ENCODE peak calls at places on chromosome 2, in seven cellular contexts. O, X, U, S, H, T and Q are unnamed samples.

GRCh38 chr2:190468814-190469569 is 60.8 kb downstream of the MFSD6 start:
- DNase-seq in H (peak), O (peak), T (peak), S (peak), U (peak), X (peak), Q (no peak)

GRCh38 chr2:68124321-68124720 is 33.4 kb upstream of the PNO1 start:
- DNase-seq in X (no peak), H (no peak), O (no peak), U (no peak), T (no peak), S (no peak), Q (no peak)

GRCh38 chr2:169001116-169001815 is 29.9 kb downstream of the ABCB11 start:
- DNase-seq in H (no peak), S (no peak), U (no peak), O (no peak), X (no peak), T (peak), Q (no peak)

GRCh38 chr2:46545015-46545839 is 65.9 kb downstream of the TMEM247 start:
- DNase-seq in S (no peak), U (no peak), O (peak), H (no peak), X (no peak), T (no peak), Q (no peak)

GRCh38 chr2:47510745-47511144 is 107.8 kb downstream of the MSH2 start:
- DNase-seq in H (no peak), O (no peak), S (no peak), X (no peak), U (no peak), T (no peak), Q (no peak)

GRCh38 chr2:214808961-214809750 is at the start of gene BARD1:
- DNase-seq in H (peak), S (peak), U (peak), T (peak), O (peak), X (peak), Q (peak)

GRCh38 chr2:147214900-147215299 is 629.9 kb upstream of the ACVR2A start:
- DNase-seq in H (no peak), X (no peak), S (no peak), T (no peak), U (no peak), O (no peak), Q (no peak)

GRCh38 chr2:23376075-23376474 is 8.9 kb upstream of the KLHL29 start:
- DNase-seq in O (peak), U (no peak), X (no peak), H (no peak), S (no peak), T (no peak), Q (no peak)

GRCh38 chr2:225013432-225014048 is 28.7 kb downstream of the DOCK10 start:
- DNase-seq in S (no peak), T (peak), U (no peak), X (no peak), O (no peak), H (no peak), Q (no peak)

GRCh38 chr2:7281348-7281747 is 364.1 kb downstream of the RNF144A start:
- DNase-seq in S (no peak), U (no peak), O (peak), T (no peak), H (no peak), X (no peak), Q (no peak)

GRCh38 chr2:156470975-156471583 is 34.9 kb downstream of the GPD2 start:
- DNase-seq in U (no peak), X (no peak), O (no peak), T (no peak), H (no peak), S (no peak), Q (no peak)

GRCh38 chr2:43611987-43612894 is 16.4 kb upstream of the THADA start:
- DNase-seq in S (peak), X (peak), T (peak), H (peak), U (peak), O (peak), Q (peak)

GRCh38 chr2:180644709-180645108 is 335.7 kb upstream of the UBE2E3 start:
- DNase-seq in U (no peak), O (no peak), T (peak), S (no peak), X (no peak), H (peak), Q (no peak)

GRCh38 chr2:23420091-23420839 is 35.3 kb downstream of the KLHL29 start:
- DNase-seq in H (no peak), T (no peak), S (no peak), X (no peak), U (peak), O (no peak), Q (peak)

GRCh38 chr2:124911560-124911959 is 886.5 kb downstream of the CNTNAP5 start:
- DNase-seq in O (no peak), T (peak), U (no peak), H (no peak), X (no peak), S (no peak), Q (no peak)

GRCh38 chr2:38742797-38743559 is 8.2 kb downstream of the SRSF7 start:
- DNase-seq in S (no peak), O (no peak), U (no peak), H (no peak), T (no peak), X (no peak), Q (no peak)

GRCh38 chr2:216339456-216340279 is 32.6 kb downstream of the MARCHF4 start:
- DNase-seq in H (no peak), T (peak), S (no peak), O (no peak), U (no peak), X (no peak), Q (no peak)

GRCh38 chr2:9548506-9548905 is 7.1 kb downstream of the ADAM17 start:
- DNase-seq in X (no peak), H (no peak), O (peak), U (no peak), T (no peak), S (no peak), Q (no peak)

GRCh38 chr2:177543007-177543760 is 150.6 kb downstream of the AGPS start:
- DNase-seq in S (no peak), H (no peak), X (no peak), U (no peak), O (no peak), T (peak), Q (no peak)

GRCh38 chr2:187711122-187711521 is 156.9 kb upstream of the TFPI start:
- DNase-seq in T (no peak), S (no peak), X (no peak), O (no peak), U (no peak), H (no peak), Q (no peak)

GRCh38 chr2:189782221-189782671 is 1.9 kb downstream of the ORMDL1 start:
- DNase-seq in H (no peak), X (no peak), U (no peak), O (peak), T (peak), S (no peak), Q (no peak)

GRCh38 chr2:173741715-173742114 is 223.5 kb downstream of the SP3 start:
- DNase-seq in T (no peak), H (no peak), S (no peak), U (no peak), O (no peak), X (no peak), Q (no peak)

GRCh38 chr2:207231106-207231860 is 65.5 kb upstream of the KLF7 start:
- DNase-seq in U (no peak), S (no peak), H (no peak), O (no peak), X (no peak), T (no peak), Q (no peak)

GRCh38 chr2:241608881-241609280 is 28.1 kb downstream of the THAP4 start:
- DNase-seq in S (no peak), O (no peak), H (no peak), X (no peak), T (no peak), U (no peak), Q (no peak)

GRCh38 chr2:236177967-236178909 is 10.1 kb upstream of the GBX2 start:
- DNase-seq in S (no peak), O (no peak), U (peak), T (peak), H (peak), X (peak), Q (peak)

GRCh38 chr2:46850742-46851141 is 64.9 kb downstream of the MCFD2 start:
- DNase-seq in U (peak), O (no peak), H (peak), X (peak), S (no peak), T (peak), Q (no peak)

GRCh38 chr2:162478721-162479129 is 134.8 kb downstream of the GCA start:
- DNase-seq in X (no peak), H (no peak), T (no peak), O (no peak), S (no peak), U (no peak), Q (no peak)

GRCh38 chr2:199160081-199160480 is 297.7 kb downstream of the SATB2 start:
- DNase-seq in X (no peak), O (no peak), H (no peak), S (no peak), U (no peak), T (no peak), Q (no peak)

GRCh38 chr2:46298522-46299351 is 1.5 kb downstream of the EPAS1 start:
- DNase-seq in T (peak), O (no peak), U (peak), H (peak), X (peak), S (peak), Q (peak)

GRCh38 chr2:233912799-233913423 is 4.3 kb upstream of the TRPM8 start:
- DNase-seq in S (no peak), X (no peak), H (peak), U (no peak), O (peak), T (peak), Q (no peak)

DNA sequence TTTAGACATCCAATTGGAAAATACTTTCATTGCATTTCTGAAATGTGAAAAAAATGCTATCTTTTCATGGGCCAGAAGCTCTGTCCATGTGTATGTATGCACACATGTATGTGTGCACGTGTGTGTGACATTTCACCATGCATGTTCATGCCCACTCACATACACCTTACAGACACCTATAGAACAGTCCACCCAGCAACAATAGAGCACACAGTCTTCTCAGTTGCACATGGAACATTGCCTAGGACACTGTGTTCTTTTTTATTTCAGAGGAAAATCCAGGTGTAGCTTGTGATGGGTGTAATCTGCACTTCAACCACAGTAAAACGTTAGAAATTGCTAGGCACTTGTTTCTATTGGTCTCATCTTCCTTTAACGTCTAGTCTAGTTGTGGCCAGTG is 114.8 kb upstream of the RGPD4 start:
- DNase-seq in X (no peak), H (no peak), S (no peak), T (no peak), U (no peak), O (no peak), Q (no peak)
- TF ChIP-seq CTCF in X (no peak), H (no peak), S (no peak), T (no peak), U (no peak), O (no peak), Q (no peak)

DNA sequence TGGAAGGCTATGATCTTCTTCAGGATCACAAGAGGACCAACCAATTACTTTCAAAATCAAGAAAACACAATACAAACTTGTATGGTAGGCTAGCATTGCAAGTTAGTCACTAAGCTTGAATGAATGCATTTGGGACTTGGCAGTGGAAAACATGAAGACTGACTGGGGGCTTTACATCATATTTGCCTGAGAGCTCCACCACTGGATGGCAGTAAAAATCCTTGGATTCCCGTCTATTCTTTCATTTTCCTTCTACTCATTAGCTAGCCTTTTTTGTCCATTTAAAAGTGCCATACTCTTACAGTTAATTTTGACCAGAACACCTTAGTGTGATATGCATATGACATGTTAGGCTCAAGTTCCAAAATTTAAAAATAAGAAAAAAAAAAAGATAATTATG is 63.5 kb upstream of the RASGRP3 start:
- DNase-seq in H (peak), O (peak), T (peak), S (no peak), X (no peak), U (no peak), Q (no peak)
- TF ChIP-seq CTCF in H (peak), O (peak), T (peak), S (peak), X (peak), U (peak), Q (peak)

GRCh38 chr2:13193900-13194299 is 477.2 kb downstream of the TRIB2 start:
- DNase-seq in U (no peak), S (no peak), H (peak), T (peak), X (no peak), O (peak), Q (no peak)
- TF ChIP-seq CTCF in U (peak), S (peak), H (peak), T (peak), X (no peak), O (peak), Q (peak)

DNA sequence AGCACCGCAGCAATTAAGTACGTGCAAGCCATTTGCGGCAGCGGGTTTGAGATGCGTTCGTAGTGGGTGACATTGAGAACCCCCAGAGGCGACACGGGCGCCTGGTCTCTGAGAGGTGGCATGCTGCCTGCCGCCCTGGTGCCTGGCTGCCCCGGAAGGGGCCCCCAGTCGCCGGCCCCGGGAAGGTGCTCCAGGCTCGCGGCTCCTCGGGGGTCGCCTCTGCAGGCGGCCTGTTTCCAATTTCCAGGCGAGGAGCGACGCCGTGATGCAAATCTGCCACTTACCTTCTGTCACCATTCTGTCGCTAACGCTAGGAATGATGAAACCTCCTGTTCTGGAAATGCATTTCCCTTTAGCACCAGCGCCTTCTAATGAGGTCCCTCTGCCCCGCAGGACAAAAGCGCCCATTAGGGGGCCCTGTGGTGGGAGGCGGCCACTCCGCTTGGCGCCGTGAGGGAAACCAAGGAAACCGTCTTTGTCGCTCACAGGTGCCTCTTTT is 13.0 kb downstream of the KIF5C start:
- DNase-seq in O (no peak), T (no peak), H (peak), S (no peak), X (no peak), U (peak), Q (no peak)
- TF ChIP-seq CTCF in O (no peak), T (no peak), H (no peak), S (no peak), X (no peak), U (no peak), Q (no peak)

DNA sequence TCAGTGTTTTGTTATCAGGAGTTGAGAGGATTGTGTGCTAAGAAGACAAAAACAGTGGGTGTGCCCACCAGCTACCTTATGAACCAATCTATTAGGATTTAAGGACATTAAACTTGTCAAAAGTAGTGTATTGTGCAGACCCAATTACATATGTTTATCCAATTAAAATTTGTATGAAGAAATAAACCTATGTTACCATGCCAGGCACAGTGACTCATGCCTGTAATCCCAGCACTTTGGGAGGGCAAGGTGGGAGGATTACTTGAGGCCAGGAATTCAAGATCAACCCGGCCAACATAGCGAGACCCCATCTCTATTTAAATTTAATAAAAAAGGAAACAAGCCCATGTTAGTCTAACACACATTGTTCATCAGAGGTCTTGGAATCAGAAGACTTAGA is 162.2 kb downstream of the IRS1 start:
- DNase-seq in H (no peak), T (no peak), O (no peak), U (no peak), S (no peak), X (no peak), Q (no peak)
- TF ChIP-seq CTCF in H (no peak), T (no peak), O (no peak), U (no peak), S (no peak), X (no peak), Q (no peak)

GRCh38 chr2:16652296-16653082 is 13.1 kb downstream of the CYRIA start:
- DNase-seq in S (peak), U (no peak), H (no peak), X (no peak), T (peak), O (no peak), Q (no peak)

GRCh38 chr2:16649353-16650286 is 16.0 kb downstream of the CYRIA start:
- DNase-seq in S (no peak), T (no peak), U (no peak), H (no peak), O (peak), X (no peak), Q (no peak)

GRCh38 chr2:16653083-16653375 is 12.6 kb downstream of the CYRIA start:
- DNase-seq in S (peak), H (no peak), X (peak), T (no peak), U (no peak), O (no peak), Q (no peak)

GRCh38 chr2:16647992-16648617 is 17.5 kb downstream of the CYRIA start:
- DNase-seq in X (no peak), O (no peak), S (no peak), T (no peak), H (no peak), U (no peak), Q (no peak)

DNA sequence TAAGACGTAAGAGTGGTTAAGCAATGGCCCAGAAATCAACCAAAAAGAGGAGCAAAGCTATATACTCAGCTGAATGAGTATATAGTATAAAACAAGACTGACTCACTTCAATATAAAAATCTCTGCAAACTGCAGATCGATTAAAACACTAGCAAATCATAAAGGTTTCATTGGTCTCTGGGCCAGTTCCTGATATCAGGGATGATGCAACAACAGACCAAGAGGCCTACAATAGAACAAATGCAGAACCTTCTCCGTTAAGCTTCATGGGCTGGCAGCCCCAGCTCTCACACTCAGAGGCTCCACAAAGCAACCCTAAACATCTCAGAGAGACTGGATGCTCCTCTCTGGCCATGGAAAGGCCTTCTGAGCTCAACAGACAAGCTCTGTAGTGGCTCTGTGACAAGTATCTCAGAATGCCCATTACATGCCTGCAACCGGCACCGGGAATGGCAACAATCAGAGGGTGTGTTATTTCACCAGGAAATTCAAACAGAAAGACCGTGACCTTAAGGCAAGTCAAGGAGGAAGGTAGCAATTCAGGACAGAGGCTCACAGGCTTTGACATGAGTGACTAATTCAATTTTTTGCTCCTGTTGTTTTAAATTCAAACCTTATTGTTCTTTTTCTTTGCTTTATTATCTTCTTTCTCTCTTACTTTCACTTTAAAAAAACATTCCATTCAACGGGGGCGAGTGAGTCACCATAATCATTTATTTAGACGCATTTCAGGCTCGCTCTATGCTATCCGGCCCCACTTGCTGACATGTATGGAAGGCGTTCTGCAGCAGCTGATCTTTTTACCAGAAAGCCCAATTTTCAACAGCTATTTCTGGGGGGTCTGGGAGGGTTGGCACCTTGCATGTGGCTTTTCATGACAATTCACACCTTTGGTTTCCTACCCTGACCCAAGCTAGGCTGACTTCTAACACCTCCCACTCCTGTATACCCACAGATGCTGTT is 15.1 kb downstream of the CYRIA start:
- DNase-seq in T (peak), X (no peak), H (peak), O (no peak), S (no peak), U (no peak), Q (no peak)
- TF ChIP-seq CTCF in T (no peak), X (no peak), H (no peak), O (no peak), S (no peak), U (no peak), Q (no peak)

DNA sequence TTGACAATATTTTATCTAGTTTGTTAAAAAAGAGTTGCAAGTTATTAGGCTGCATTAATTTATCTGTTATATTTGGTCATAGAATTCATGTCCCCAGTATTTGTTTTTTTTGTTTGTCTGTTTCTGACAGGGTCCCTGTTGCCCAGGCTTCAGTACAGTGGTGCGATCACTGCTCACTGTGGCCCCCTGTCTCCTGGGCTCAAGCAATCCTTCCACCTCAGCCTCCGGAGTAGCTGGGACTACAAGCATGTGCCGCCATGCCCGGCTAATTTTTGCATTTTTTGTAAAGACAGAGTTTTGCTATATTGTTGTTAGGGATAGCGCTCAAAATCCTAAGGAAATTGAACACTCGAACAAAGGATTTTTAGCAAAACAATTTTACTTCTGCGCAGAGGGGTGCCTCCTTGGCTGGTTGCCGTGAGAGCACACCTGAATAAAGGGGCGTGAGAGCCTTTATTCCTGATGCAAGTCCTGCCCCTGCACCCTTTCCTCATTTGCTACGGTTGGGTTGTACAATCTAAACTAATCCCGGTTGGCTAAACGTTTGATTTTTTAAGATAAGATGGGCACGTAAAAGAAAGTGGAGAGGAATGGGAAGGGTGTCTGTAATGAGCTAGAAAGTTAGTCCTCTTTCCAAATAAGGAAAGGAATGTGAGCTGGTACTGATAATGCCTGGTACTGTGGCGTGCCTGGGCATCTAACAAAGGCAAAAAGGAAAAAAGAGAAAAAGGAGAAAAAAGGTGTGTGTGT is 65.5 kb downstream of the COMMD1 start:
- DNase-seq in O (no peak), T (peak), S (no peak), U (no peak), H (peak), X (no peak), Q (no peak)
- TF ChIP-seq CTCF in O (no peak), T (no peak), S (peak), U (no peak), H (no peak), X (no peak), Q (no peak)

GRCh38 chr2:20677301-20678176 is 10.6 kb downstream of the GDF7 start:
- DNase-seq in S (no peak), U (no peak), H (no peak), T (no peak), O (peak), X (no peak), Q (no peak)
- TF ChIP-seq CTCF in S (peak), U (no peak), H (peak), T (peak), O (peak), X (no peak), Q (no peak)